ENCODE peak calls at places on chromosomes 16 and 17, in nine cellular contexts. One of them, this sample, is unnamed. For H3K4me1, the result is how much of the 10 kb centered on the place peaks cover.

GRCh38 chr17:75499313-75500022 is 15.9 kb downstream of the CASKIN2 start:
- DNase-seq in right atrium auricular region: no peak
- DNase-seq in left ventricle myocardium inferior: no peak
- DNase-seq in CD8-positive, alpha-beta T cell: no peak
- DNase-seq in PC-9: no peak
- DNase-seq in fibroblast of lung: no peak
- DNase-seq in transverse colon: no peak
- DNase-seq in HepG2: no peak
- DNase-seq in heart left ventricle: no peak
- DNase-seq in this sample: no peak

GRCh38 chr17:53166736-53167135 is 656.0 kb upstream of the KIF2B start:
- DNase-seq in PC-9: no peak
- DNase-seq in heart left ventricle: no peak
- DNase-seq in transverse colon: no peak
- DNase-seq in right atrium auricular region: no peak
- DNase-seq in left ventricle myocardium inferior: no peak
- DNase-seq in fibroblast of lung: no peak
- DNase-seq in HepG2: no peak
- DNase-seq in CD8-positive, alpha-beta T cell: no peak
- DNase-seq in this sample: no peak

GRCh38 chr17:49928126-49928800 is 40.7 kb upstream of the DLX4 start:
- DNase-seq in transverse colon: no peak
- DNase-seq in CD8-positive, alpha-beta T cell: no peak
- DNase-seq in PC-9: no peak
- DNase-seq in HepG2: no peak
- DNase-seq in left ventricle myocardium inferior: no peak
- DNase-seq in fibroblast of lung: no peak
- DNase-seq in heart left ventricle: no peak
- DNase-seq in right atrium auricular region: no peak
- DNase-seq in this sample: no peak

GRCh38 chr17:2394775-2395191 is 6.1 kb downstream of the MNT start:
- DNase-seq in right atrium auricular region: no peak
- DNase-seq in fibroblast of lung: no peak
- DNase-seq in left ventricle myocardium inferior: no peak
- DNase-seq in transverse colon: no peak
- DNase-seq in heart left ventricle: no peak
- DNase-seq in CD8-positive, alpha-beta T cell: no peak
- DNase-seq in PC-9: no peak
- DNase-seq in HepG2: no peak
- DNase-seq in this sample: no peak

GRCh38 chr17:40015005-40015997 is at the start of gene CSF3:
- DNase-seq in PC-9: no peak
- DNase-seq in HepG2: peak
- DNase-seq in left ventricle myocardium inferior: no peak
- DNase-seq in fibroblast of lung: no peak
- DNase-seq in transverse colon: peak
- DNase-seq in right atrium auricular region: peak
- DNase-seq in CD8-positive, alpha-beta T cell: no peak
- DNase-seq in heart left ventricle: no peak
- DNase-seq in this sample: peak

GRCh38 chr17:13480877-13481276 is 120.9 kb downstream of the HS3ST3A1 start:
- DNase-seq in right atrium auricular region: no peak
- DNase-seq in fibroblast of lung: no peak
- DNase-seq in HepG2: no peak
- DNase-seq in PC-9: no peak
- DNase-seq in CD8-positive, alpha-beta T cell: no peak
- DNase-seq in left ventricle myocardium inferior: no peak
- DNase-seq in heart left ventricle: no peak
- DNase-seq in transverse colon: no peak
- DNase-seq in this sample: no peak

GRCh38 chr16:64346080-64346479 is 775.8 kb downstream of the CDH11 start:
- DNase-seq in right atrium auricular region: no peak
- DNase-seq in transverse colon: no peak
- DNase-seq in PC-9: no peak
- DNase-seq in CD8-positive, alpha-beta T cell: no peak
- DNase-seq in fibroblast of lung: no peak
- DNase-seq in HepG2: no peak
- DNase-seq in heart left ventricle: no peak
- DNase-seq in left ventricle myocardium inferior: no peak
- DNase-seq in this sample: no peak

GRCh38 chr16:14205666-14206065 is 134.5 kb downstream of the MRTFB start:
- DNase-seq in fibroblast of lung: no peak
- DNase-seq in HepG2: no peak
- DNase-seq in CD8-positive, alpha-beta T cell: no peak
- DNase-seq in right atrium auricular region: no peak
- DNase-seq in PC-9: no peak
- DNase-seq in left ventricle myocardium inferior: no peak
- DNase-seq in transverse colon: no peak
- DNase-seq in heart left ventricle: no peak
- DNase-seq in this sample: no peak

GRCh38 chr16:49756971-49757743 is 98.8 kb downstream of the ZNF423 start:
- DNase-seq in HepG2: no peak
- DNase-seq in fibroblast of lung: peak
- DNase-seq in right atrium auricular region: no peak
- DNase-seq in PC-9: no peak
- DNase-seq in left ventricle myocardium inferior: no peak
- DNase-seq in transverse colon: no peak
- DNase-seq in CD8-positive, alpha-beta T cell: no peak
- DNase-seq in heart left ventricle: no peak
- DNase-seq in this sample: no peak

GRCh38 chr16:2514333-2515179 is 804 bp downstream of the ATP6V0C start:
- DNase-seq in CD8-positive, alpha-beta T cell: no peak
- DNase-seq in fibroblast of lung: no peak
- DNase-seq in left ventricle myocardium inferior: no peak
- DNase-seq in heart left ventricle: no peak
- DNase-seq in right atrium auricular region: no peak
- DNase-seq in transverse colon: no peak
- DNase-seq in HepG2: no peak
- DNase-seq in PC-9: no peak
- DNase-seq in this sample: peak

GRCh38 chr17:45227631-45228120 is 6.0 kb downstream of the FMNL1 start:
- DNase-seq in heart left ventricle: no peak
- DNase-seq in fibroblast of lung: no peak
- DNase-seq in right atrium auricular region: no peak
- DNase-seq in transverse colon: no peak
- DNase-seq in HepG2: no peak
- DNase-seq in PC-9: no peak
- DNase-seq in left ventricle myocardium inferior: no peak
- DNase-seq in CD8-positive, alpha-beta T cell: no peak
- DNase-seq in this sample: no peak

GRCh38 chr17:45228121-45228941 is 6.6 kb downstream of the FMNL1 start:
- DNase-seq in PC-9: no peak
- DNase-seq in HepG2: no peak
- DNase-seq in left ventricle myocardium inferior: no peak
- DNase-seq in CD8-positive, alpha-beta T cell: no peak
- DNase-seq in transverse colon: peak
- DNase-seq in fibroblast of lung: no peak
- DNase-seq in right atrium auricular region: no peak
- DNase-seq in heart left ventricle: no peak
- DNase-seq in this sample: no peak

GRCh38 chr17:45230410-45230786 is 8.7 kb downstream of the FMNL1 start:
- DNase-seq in heart left ventricle: no peak
- DNase-seq in left ventricle myocardium inferior: no peak
- DNase-seq in HepG2: no peak
- DNase-seq in transverse colon: no peak
- DNase-seq in fibroblast of lung: no peak
- DNase-seq in CD8-positive, alpha-beta T cell: no peak
- DNase-seq in right atrium auricular region: no peak
- DNase-seq in PC-9: no peak
- DNase-seq in this sample: no peak

GRCh38 chr17:45229681-45230409 is 8.2 kb downstream of the FMNL1 start:
- DNase-seq in PC-9: no peak
- DNase-seq in fibroblast of lung: no peak
- DNase-seq in right atrium auricular region: no peak
- DNase-seq in HepG2: no peak
- DNase-seq in transverse colon: peak
- DNase-seq in CD8-positive, alpha-beta T cell: no peak
- DNase-seq in left ventricle myocardium inferior: peak
- DNase-seq in heart left ventricle: no peak
- DNase-seq in this sample: no peak

GRCh38 chr17:45228985-45229517 is 7.4 kb downstream of the FMNL1 start:
- DNase-seq in PC-9: peak
- DNase-seq in right atrium auricular region: peak
- DNase-seq in left ventricle myocardium inferior: peak
- DNase-seq in transverse colon: peak
- DNase-seq in HepG2: peak
- DNase-seq in CD8-positive, alpha-beta T cell: peak
- DNase-seq in fibroblast of lung: peak
- DNase-seq in heart left ventricle: peak
- DNase-seq in this sample: peak
- H3K4me3 ChIP-seq in PC-9: peak
- H3K4me3 ChIP-seq in right atrium auricular region: no peak
- H3K4me3 ChIP-seq in left ventricle myocardium inferior: peak
- H3K4me3 ChIP-seq in transverse colon: no peak
- H3K4me3 ChIP-seq in HepG2: peak
- H3K4me3 ChIP-seq in CD8-positive, alpha-beta T cell: peak
- H3K4me3 ChIP-seq in fibroblast of lung: no peak
- H3K4me3 ChIP-seq in heart left ventricle: peak
- H3K4me3 ChIP-seq in this sample: no peak

GRCh38 chr16:22029632-22030031 is 21.7 kb downstream of the MOSMO start:
- DNase-seq in right atrium auricular region: no peak
- DNase-seq in CD8-positive, alpha-beta T cell: no peak
- DNase-seq in transverse colon: no peak
- DNase-seq in HepG2: no peak
- DNase-seq in fibroblast of lung: no peak
- DNase-seq in left ventricle myocardium inferior: no peak
- DNase-seq in PC-9: no peak
- DNase-seq in heart left ventricle: no peak
- DNase-seq in this sample: no peak
- H3K4me1 ChIP-seq in right atrium auricular region: under half
- H3K4me1 ChIP-seq in CD8-positive, alpha-beta T cell: under half
- H3K4me1 ChIP-seq in transverse colon: under half
- H3K4me1 ChIP-seq in HepG2: half or more
- H3K4me1 ChIP-seq in fibroblast of lung: under half
- H3K4me1 ChIP-seq in left ventricle myocardium inferior: under half
- H3K4me1 ChIP-seq in PC-9: half or more
- H3K4me1 ChIP-seq in heart left ventricle: under half
- H3K4me1 ChIP-seq in this sample: under half

GRCh38 chr16:53752566-53752965 is 48.6 kb downstream of the FTO start:
- DNase-seq in CD8-positive, alpha-beta T cell: no peak
- DNase-seq in right atrium auricular region: no peak
- DNase-seq in transverse colon: no peak
- DNase-seq in fibroblast of lung: no peak
- DNase-seq in PC-9: no peak
- DNase-seq in left ventricle myocardium inferior: no peak
- DNase-seq in heart left ventricle: no peak
- DNase-seq in HepG2: no peak
- DNase-seq in this sample: no peak

GRCh38 chr16:53757971-53758609 is 54.1 kb downstream of the FTO start:
- DNase-seq in fibroblast of lung: no peak
- DNase-seq in left ventricle myocardium inferior: no peak
- DNase-seq in heart left ventricle: no peak
- DNase-seq in HepG2: no peak
- DNase-seq in PC-9: no peak
- DNase-seq in right atrium auricular region: no peak
- DNase-seq in transverse colon: no peak
- DNase-seq in CD8-positive, alpha-beta T cell: no peak
- DNase-seq in this sample: no peak

GRCh38 chr16:53756329-53756996 is 52.5 kb downstream of the FTO start:
- DNase-seq in HepG2: peak
- DNase-seq in right atrium auricular region: no peak
- DNase-seq in fibroblast of lung: peak
- DNase-seq in CD8-positive, alpha-beta T cell: no peak
- DNase-seq in transverse colon: no peak
- DNase-seq in PC-9: no peak
- DNase-seq in left ventricle myocardium inferior: no peak
- DNase-seq in heart left ventricle: no peak
- DNase-seq in this sample: no peak

GRCh38 chr16:53753431-53753830 is 49.5 kb downstream of the FTO start:
- DNase-seq in HepG2: no peak
- DNase-seq in transverse colon: no peak
- DNase-seq in heart left ventricle: no peak
- DNase-seq in left ventricle myocardium inferior: no peak
- DNase-seq in CD8-positive, alpha-beta T cell: no peak
- DNase-seq in PC-9: no peak
- DNase-seq in right atrium auricular region: no peak
- DNase-seq in fibroblast of lung: no peak
- DNase-seq in this sample: no peak

DNA sequence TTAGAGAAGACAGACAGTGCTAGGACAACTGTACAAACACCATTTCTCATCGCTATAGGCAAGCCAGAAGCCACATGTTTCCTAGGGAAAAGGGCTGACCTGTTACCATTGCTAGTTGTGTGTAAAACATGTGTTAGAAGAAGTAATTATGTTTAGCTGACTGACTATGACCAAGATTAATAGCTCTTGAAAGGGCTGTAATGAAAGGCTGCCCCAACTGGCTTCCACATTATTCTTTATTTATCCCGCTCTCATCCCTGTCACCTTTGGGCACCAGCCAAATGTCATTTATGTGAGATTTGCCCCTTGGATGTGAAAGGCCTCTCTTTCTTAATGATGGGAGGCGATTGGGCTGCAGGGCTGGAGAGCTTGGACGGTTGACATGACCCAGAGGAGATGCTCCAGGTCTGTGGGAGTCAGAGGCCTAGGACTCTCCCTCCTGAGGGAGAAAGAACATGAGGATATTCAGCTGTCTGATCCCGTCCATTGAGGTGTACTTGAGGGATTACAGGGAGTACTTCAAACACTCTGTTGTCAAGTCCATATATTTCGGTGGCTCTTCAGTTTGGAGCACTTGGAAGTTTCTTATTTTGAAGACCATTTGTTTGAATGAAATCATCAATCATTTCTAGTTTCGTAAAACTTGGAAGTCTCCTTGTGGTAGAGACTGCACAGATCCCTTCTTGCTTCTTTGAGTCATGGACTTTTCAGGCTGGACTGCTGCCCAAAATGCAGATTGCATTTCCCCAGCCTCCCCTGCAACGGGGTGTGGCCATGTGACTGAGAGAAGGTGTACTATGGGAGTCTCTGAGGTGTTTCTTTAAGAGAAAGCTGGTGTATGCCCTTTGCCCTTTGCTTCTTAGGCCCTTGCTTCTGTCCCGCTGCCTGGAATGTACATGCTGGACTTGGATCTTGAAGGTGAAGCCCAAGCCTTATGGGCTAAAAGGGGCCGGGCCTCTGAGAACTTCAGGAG is 51.3 kb downstream of the FTO start:
- DNase-seq in right atrium auricular region: no peak
- DNase-seq in fibroblast of lung: peak
- DNase-seq in left ventricle myocardium inferior: no peak
- DNase-seq in PC-9: no peak
- DNase-seq in heart left ventricle: no peak
- DNase-seq in transverse colon: peak
- DNase-seq in CD8-positive, alpha-beta T cell: no peak
- DNase-seq in HepG2: no peak
- DNase-seq in this sample: no peak
- TF ChIP-seq CTCF in right atrium auricular region: no peak
- TF ChIP-seq CTCF in fibroblast of lung: no peak
- TF ChIP-seq CTCF in left ventricle myocardium inferior: no peak
- TF ChIP-seq CTCF in PC-9: no peak
- TF ChIP-seq CTCF in heart left ventricle: no peak
- TF ChIP-seq CTCF in transverse colon: no peak
- TF ChIP-seq CTCF in CD8-positive, alpha-beta T cell: no peak
- TF ChIP-seq CTCF in HepG2: no peak
- TF ChIP-seq CTCF in this sample: no peak

DNA sequence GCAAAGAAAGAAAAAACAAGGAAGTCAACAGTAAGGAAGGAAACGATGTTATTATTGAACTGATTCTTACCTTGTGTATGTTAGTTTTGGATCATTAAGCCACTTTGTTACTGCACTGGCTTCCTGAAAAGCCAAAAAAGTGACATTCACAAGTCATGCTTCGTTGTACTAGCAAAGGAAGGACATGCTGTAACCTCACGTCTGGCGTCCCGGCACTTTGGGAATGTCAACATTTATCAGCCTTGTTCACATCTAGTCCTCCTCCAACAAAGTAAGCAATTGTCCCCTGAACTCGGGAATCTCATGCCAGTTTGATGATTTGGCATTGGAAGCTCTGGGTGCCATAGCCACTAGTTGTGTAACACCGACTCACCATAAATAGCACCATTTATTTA is 731 bp upstream of the MKS1 start:
- DNase-seq in CD8-positive, alpha-beta T cell: no peak
- DNase-seq in heart left ventricle: no peak
- DNase-seq in transverse colon: no peak
- DNase-seq in fibroblast of lung: no peak
- DNase-seq in HepG2: peak
- DNase-seq in right atrium auricular region: no peak
- DNase-seq in left ventricle myocardium inferior: no peak
- DNase-seq in PC-9: no peak
- DNase-seq in this sample: no peak
- H3K4me3 ChIP-seq in CD8-positive, alpha-beta T cell: peak
- H3K4me3 ChIP-seq in heart left ventricle: peak
- H3K4me3 ChIP-seq in transverse colon: peak
- H3K4me3 ChIP-seq in fibroblast of lung: no peak
- H3K4me3 ChIP-seq in HepG2: peak
- H3K4me3 ChIP-seq in right atrium auricular region: peak
- H3K4me3 ChIP-seq in left ventricle myocardium inferior: peak
- H3K4me3 ChIP-seq in PC-9: peak
- H3K4me3 ChIP-seq in this sample: peak